ENCODE peak calls at places on chromosomes 7 and 10, in seven cellular contexts. I is lower leg skin; R is chondrocyte; U is cardiac muscle cell; D is astrocyte; W is lower lobe of right lung; L is activated CD8-positive, alpha-beta T cell treated with anti-CD3 and anti-CD28 coated beads for 36 hours. J is an unnamed sample.

GRCh38 chr10:14244801-14245211 is 85.9 kb downstream of the FRMD4A start:
- DNase-seq in I (no peak), R (no peak), U (peak), D (peak), W (no peak), L (no peak), J (no peak)

GRCh38 chr7:69967699-69968450 is 369.6 kb downstream of the AUTS2 start:
- DNase-seq in I (no peak), R (no peak), U (peak), D (no peak), W (no peak), L (no peak), J (no peak)

GRCh38 chr7:8434290-8435002 is 1.0 kb downstream of the NXPH1 start:
- DNase-seq in I (no peak), R (no peak), U (no peak), D (no peak), W (no peak), L (no peak), J (no peak)

GRCh38 chr7:29345590-29345989 is 151.0 kb downstream of the CHN2 start:
- DNase-seq in I (no peak), R (no peak), U (peak), D (no peak), W (peak), L (peak), J (no peak)

GRCh38 chr7:7639847-7640220 is 718 bp upstream of the UMAD1 start:
- DNase-seq in I (no peak), R (no peak), U (peak), D (peak), W (no peak), L (peak), J (no peak)

GRCh38 chr10:63373176-63373575 is 92.6 kb downstream of the JMJD1C start:
- DNase-seq in I (no peak), R (no peak), U (no peak), D (no peak), W (no peak), L (no peak), J (no peak)

GRCh38 chr10:89210794-89211425 is 3.8 kb upstream of the CH25H start:
- DNase-seq in I (no peak), R (no peak), U (no peak), D (no peak), W (no peak), L (no peak), J (no peak)

GRCh38 chr7:134318443-134318842 is 1.7 kb upstream of the SLC35B4 start:
- DNase-seq in I (no peak), R (no peak), U (no peak), D (no peak), W (no peak), L (no peak), J (no peak)

GRCh38 chr10:110352930-110353243 is 48.2 kb upstream of the SMNDC1 start:
- DNase-seq in I (no peak), R (no peak), U (no peak), D (no peak), W (no peak), L (no peak), J (no peak)

GRCh38 chr10:69506487-69506833 is 55.2 kb downstream of the TSPAN15 start:
- DNase-seq in I (no peak), R (no peak), U (no peak), D (no peak), W (no peak), L (no peak), J (no peak)

GRCh38 chr10:52314822-52315552 is 906 bp downstream of the DKK1 start:
- DNase-seq in I (no peak), R (peak), U (peak), D (peak), W (no peak), L (no peak), J (no peak)

GRCh38 chr7:4189151-4189570 is 492.9 kb upstream of the FOXK1 start:
- DNase-seq in I (peak), R (no peak), U (no peak), D (peak), W (peak), L (no peak), J (no peak)

GRCh38 chr7:76131872-76132271 is 69.8 kb upstream of the SRRM3 start:
- DNase-seq in I (no peak), R (no peak), U (no peak), D (no peak), W (no peak), L (no peak), J (no peak)

GRCh38 chr7:73443543-73444255 is 10.1 kb downstream of the FZD9 start:
- DNase-seq in I (peak), R (no peak), U (no peak), D (no peak), W (no peak), L (no peak), J (no peak)

GRCh38 chr7:129073204-129073603 is 18.3 kb upstream of the TNPO3 start:
- DNase-seq in I (no peak), R (no peak), U (no peak), D (no peak), W (no peak), L (no peak), J (no peak)

GRCh38 chr10:75565286-75566251 is 134.1 kb downstream of the LRMDA start:
- DNase-seq in I (no peak), R (no peak), U (no peak), D (no peak), W (no peak), L (no peak), J (no peak)

GRCh38 chr10:132449051-132449825 is 52.2 kb downstream of the PWWP2B start:
- DNase-seq in I (no peak), R (peak), U (no peak), D (no peak), W (peak), L (peak), J (peak)

GRCh38 chr10:76553700-76554470 is 1083.7 kb downstream of the KCNMA1 start:
- DNase-seq in I (no peak), R (no peak), U (peak), D (no peak), W (no peak), L (no peak), J (no peak)

GRCh38 chr7:50978633-50979215 is 196.0 kb upstream of the GRB10 start:
- DNase-seq in I (no peak), R (no peak), U (peak), D (peak), W (no peak), L (no peak), J (no peak)

GRCh38 chr10:7488418-7488829 is 77.6 kb upstream of the SFMBT2 start:
- DNase-seq in I (peak), R (no peak), U (peak), D (no peak), W (no peak), L (no peak), J (no peak)

GRCh38 chr7:94050046-94050445 is 45.9 kb upstream of the BET1 start:
- DNase-seq in I (no peak), R (no peak), U (no peak), D (no peak), W (peak), L (no peak), J (peak)

GRCh38 chr7:158783595-158783994 is 45.7 kb downstream of the ESYT2 start:
- DNase-seq in I (peak), R (no peak), U (no peak), D (no peak), W (no peak), L (peak), J (no peak)

DNA sequence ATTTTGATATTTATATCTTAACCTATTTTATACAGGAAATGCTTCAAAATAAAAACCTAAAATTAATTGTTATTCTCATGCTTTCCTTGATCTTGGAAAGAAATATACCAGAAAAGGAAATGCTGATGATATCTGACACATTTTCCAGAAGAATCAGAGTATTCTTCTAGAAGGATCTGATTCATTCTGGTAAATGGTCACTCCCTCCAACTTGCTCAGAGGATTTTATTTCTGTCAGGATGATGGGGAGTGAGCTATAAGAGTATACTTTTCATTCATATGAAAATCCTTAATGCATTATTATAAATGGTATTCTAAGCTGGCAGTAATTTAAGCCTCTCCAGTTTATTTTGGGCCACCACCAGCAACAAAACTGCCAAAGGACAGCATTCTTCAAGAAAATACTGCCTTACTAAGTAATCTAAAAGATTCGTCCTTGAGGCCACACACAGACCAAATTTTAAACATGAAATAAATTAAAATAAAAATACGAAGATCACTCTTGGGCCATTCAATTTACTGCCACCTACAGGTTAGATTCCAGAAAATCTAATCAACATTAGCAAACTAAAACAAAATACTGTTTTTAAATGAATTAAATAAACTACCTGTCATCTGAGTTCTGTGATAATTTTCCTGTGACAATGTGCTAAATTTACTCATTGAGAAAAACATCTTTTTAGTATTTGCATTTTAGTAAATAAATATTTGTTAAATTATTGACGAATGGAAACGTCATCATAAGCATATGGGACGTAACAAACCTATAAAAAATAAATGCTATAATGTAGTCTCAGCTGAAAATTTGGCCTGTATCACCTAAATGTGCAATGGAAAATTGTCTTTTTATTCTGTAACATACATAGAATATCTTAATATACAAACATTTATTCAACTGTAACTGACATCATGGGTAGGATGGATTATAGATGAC is 71.9 kb downstream of the ITGB8 start:
- DNase-seq in I (no peak), R (no peak), U (peak), D (no peak), W (no peak), L (no peak), J (no peak)
- TF ChIP-seq CTCF in I (no peak), R (peak), U (peak), D (peak), W (peak), L (no peak), J (peak)

GRCh38 chr10:49037187-49037586 is 78.1 kb downstream of the VSTM4 start:
- DNase-seq in I (no peak), R (no peak), U (peak), D (peak), W (no peak), L (no peak), J (no peak)
- TF ChIP-seq CTCF in I (no peak), R (no peak), U (no peak), D (no peak), W (no peak), L (no peak), J (no peak)

DNA sequence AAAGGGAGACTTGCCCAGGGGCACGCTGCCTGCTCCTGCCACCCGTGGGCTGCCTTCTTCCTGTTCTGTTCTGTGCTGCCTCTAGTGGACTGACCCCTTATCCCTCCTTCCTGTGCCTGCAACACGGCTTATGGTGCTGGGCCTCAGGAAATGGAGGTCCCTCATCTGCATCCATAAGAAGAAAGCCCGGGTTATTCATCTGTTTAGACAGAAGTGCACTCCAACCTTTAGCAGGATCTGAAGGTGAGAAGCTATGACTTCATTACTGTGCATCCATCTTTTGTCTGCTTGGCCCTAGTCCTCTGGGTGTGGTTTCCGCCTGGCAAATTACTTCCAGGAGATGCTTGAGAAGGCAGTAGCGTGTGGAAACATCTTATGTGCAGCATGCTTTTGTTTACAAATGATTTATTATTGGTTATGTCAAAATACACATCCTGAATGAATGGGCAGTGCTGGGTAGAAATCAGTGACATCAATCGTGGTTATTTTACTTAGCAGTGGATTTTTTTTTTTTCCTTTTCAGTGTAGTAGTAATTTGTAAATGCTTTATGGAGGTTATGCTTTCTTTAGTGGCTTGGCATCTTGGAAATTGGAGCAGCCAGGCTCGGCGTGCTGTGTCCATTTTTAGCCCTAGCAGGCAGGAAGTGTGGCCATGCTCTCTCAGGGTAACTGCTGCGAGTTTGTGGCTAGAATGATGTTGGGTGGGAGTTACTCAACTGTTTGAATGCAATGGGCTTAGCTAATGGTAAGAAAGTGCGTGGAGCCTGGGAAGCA is 12.7 kb downstream of the PTPRE start:
- DNase-seq in I (peak), R (no peak), U (peak), D (peak), W (no peak), L (peak), J (no peak)
- TF ChIP-seq CTCF in I (no peak), R (peak), U (peak), D (peak), W (peak), L (no peak), J (peak)

GRCh38 chr7:1448958-1449357 is 10.3 kb downstream of the MICALL2 start:
- DNase-seq in I (no peak), R (no peak), U (no peak), D (no peak), W (no peak), L (no peak), J (no peak)
- TF ChIP-seq CTCF in I (no peak), R (peak), U (no peak), D (no peak), W (no peak), L (no peak), J (no peak)

GRCh38 chr10:104483582-104483981 is 129.9 kb downstream of the CFAP58 start:
- DNase-seq in I (no peak), R (no peak), U (no peak), D (no peak), W (no peak), L (peak), J (no peak)

GRCh38 chr10:104480797-104481196 is 127.2 kb downstream of the CFAP58 start:
- DNase-seq in I (no peak), R (no peak), U (no peak), D (no peak), W (no peak), L (no peak), J (no peak)

GRCh38 chr10:104488046-104488832 is 134.6 kb downstream of the CFAP58 start:
- DNase-seq in I (no peak), R (no peak), U (no peak), D (no peak), W (no peak), L (no peak), J (no peak)

GRCh38 chr10:104486803-104487202 is 133.2 kb downstream of the CFAP58 start:
- DNase-seq in I (no peak), R (no peak), U (no peak), D (no peak), W (no peak), L (no peak), J (no peak)

GRCh38 chr10:104485632-104486031 is 132.0 kb downstream of the CFAP58 start:
- DNase-seq in I (no peak), R (no peak), U (no peak), D (no peak), W (no peak), L (no peak), J (no peak)
- TF ChIP-seq CTCF in I (no peak), R (no peak), U (no peak), D (no peak), W (no peak), L (no peak), J (peak)

GRCh38 chr7:1460757-1461639 is 1.7 kb upstream of the MICALL2 start:
- DNase-seq in I (peak), R (no peak), U (peak), D (peak), W (peak), L (no peak), J (peak)
- TF ChIP-seq CTCF in I (no peak), R (no peak), U (no peak), D (no peak), W (no peak), L (no peak), J (no peak)

GRCh38 chr10:130844264-130844761 is 467.2 kb downstream of the TCERG1L start:
- DNase-seq in I (no peak), R (no peak), U (no peak), D (no peak), W (no peak), L (no peak), J (no peak)
- TF ChIP-seq CTCF in I (no peak), R (no peak), U (no peak), D (no peak), W (no peak), L (no peak), J (no peak)

DNA sequence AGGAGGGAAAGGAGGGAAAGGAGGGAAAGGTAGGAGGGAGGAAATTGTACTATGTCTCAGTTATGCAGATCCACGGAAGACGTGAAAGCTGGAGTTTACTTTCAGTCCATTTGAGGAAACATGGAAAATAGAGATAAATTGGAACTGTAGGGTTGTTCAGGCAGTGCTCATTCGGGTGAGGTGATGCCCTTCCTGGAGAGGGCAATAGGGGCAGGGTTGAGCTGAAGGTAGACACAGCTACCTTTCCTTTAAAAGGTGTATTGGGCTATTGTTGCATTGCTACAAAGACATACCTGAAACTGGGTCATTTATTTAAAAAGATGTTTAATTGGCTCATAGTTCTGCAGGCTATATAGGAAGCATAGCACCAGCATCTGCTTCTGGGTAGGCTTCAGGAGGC is 116.9 kb upstream of the PLXDC2 start:
- DNase-seq in I (no peak), R (no peak), U (no peak), D (no peak), W (no peak), L (no peak), J (no peak)
- TF ChIP-seq CTCF in I (no peak), R (no peak), U (no peak), D (no peak), W (no peak), L (no peak), J (no peak)

J was measured in CD14-positive monocyte.